ENCODE peak calls at places on chromosomes 7 and 10, in nine cellular contexts. One of them, this sample, is unnamed. For H3K36me3, the result is how much of the 10 kb centered on the place peaks cover.

GRCh38 chr7:35505031-35505430 is 189.9 kb downstream of the HERPUD2 start:
- DNase-seq in tibial nerve: no peak
- DNase-seq in uterus: no peak
- DNase-seq in pancreas: no peak
- DNase-seq in IMR-90: no peak
- DNase-seq in Peyer's patch: no peak
- DNase-seq in HCT116: no peak
- DNase-seq in right lobe of liver: no peak
- DNase-seq in heart right ventricle: no peak
- DNase-seq in this sample: no peak

GRCh38 chr7:111175908-111176307 is 85.0 kb downstream of the LRRN3 start:
- DNase-seq in tibial nerve: no peak
- DNase-seq in uterus: no peak
- DNase-seq in pancreas: no peak
- DNase-seq in IMR-90: no peak
- DNase-seq in Peyer's patch: no peak
- DNase-seq in HCT116: no peak
- DNase-seq in right lobe of liver: no peak
- DNase-seq in heart right ventricle: no peak
- DNase-seq in this sample: no peak

GRCh38 chr10:119132521-119133345 is 28.8 kb downstream of the DENND10 start:
- DNase-seq in tibial nerve: no peak
- DNase-seq in uterus: no peak
- DNase-seq in pancreas: no peak
- DNase-seq in IMR-90: no peak
- DNase-seq in Peyer's patch: no peak
- DNase-seq in HCT116: no peak
- DNase-seq in right lobe of liver: no peak
- DNase-seq in heart right ventricle: no peak
- DNase-seq in this sample: no peak

GRCh38 chr7:81447351-81447952 is 322.4 kb downstream of the HGF start:
- DNase-seq in tibial nerve: peak
- DNase-seq in uterus: no peak
- DNase-seq in pancreas: no peak
- DNase-seq in IMR-90: peak
- DNase-seq in Peyer's patch: no peak
- DNase-seq in HCT116: peak
- DNase-seq in right lobe of liver: no peak
- DNase-seq in heart right ventricle: no peak
- DNase-seq in this sample: peak

GRCh38 chr10:3995302-3996210 is 210.5 kb upstream of the KLF6 start:
- DNase-seq in tibial nerve: no peak
- DNase-seq in uterus: no peak
- DNase-seq in pancreas: no peak
- DNase-seq in IMR-90: peak
- DNase-seq in Peyer's patch: no peak
- DNase-seq in HCT116: no peak
- DNase-seq in right lobe of liver: no peak
- DNase-seq in heart right ventricle: no peak
- DNase-seq in this sample: peak

GRCh38 chr10:110568055-110568735 is 700 bp downstream of the SMC3 start:
- DNase-seq in tibial nerve: peak
- DNase-seq in uterus: no peak
- DNase-seq in pancreas: peak
- DNase-seq in IMR-90: no peak
- DNase-seq in Peyer's patch: peak
- DNase-seq in HCT116: no peak
- DNase-seq in right lobe of liver: no peak
- DNase-seq in heart right ventricle: no peak
- DNase-seq in this sample: peak

GRCh38 chr10:92506336-92506735 is 67.6 kb downstream of the IDE start:
- DNase-seq in tibial nerve: no peak
- DNase-seq in uterus: no peak
- DNase-seq in pancreas: no peak
- DNase-seq in IMR-90: no peak
- DNase-seq in Peyer's patch: no peak
- DNase-seq in HCT116: no peak
- DNase-seq in right lobe of liver: no peak
- DNase-seq in heart right ventricle: no peak
- DNase-seq in this sample: no peak

GRCh38 chr7:97317575-97317974 is 200.1 kb downstream of the SDHAF3 start:
- DNase-seq in tibial nerve: no peak
- DNase-seq in uterus: no peak
- DNase-seq in pancreas: no peak
- DNase-seq in IMR-90: no peak
- DNase-seq in Peyer's patch: no peak
- DNase-seq in HCT116: no peak
- DNase-seq in right lobe of liver: no peak
- DNase-seq in heart right ventricle: no peak
- DNase-seq in this sample: no peak

GRCh38 chr7:128910569-128910945 is at the start of gene KCP:
- DNase-seq in tibial nerve: no peak
- DNase-seq in uterus: no peak
- DNase-seq in pancreas: peak
- DNase-seq in IMR-90: no peak
- DNase-seq in Peyer's patch: peak
- DNase-seq in HCT116: no peak
- DNase-seq in right lobe of liver: peak
- DNase-seq in heart right ventricle: no peak
- DNase-seq in this sample: no peak

GRCh38 chr7:100891555-100891954 is 2.0 kb upstream of the UFSP1 start:
- DNase-seq in tibial nerve: no peak
- DNase-seq in uterus: no peak
- DNase-seq in pancreas: no peak
- DNase-seq in IMR-90: peak
- DNase-seq in Peyer's patch: no peak
- DNase-seq in HCT116: no peak
- DNase-seq in right lobe of liver: no peak
- DNase-seq in heart right ventricle: no peak
- DNase-seq in this sample: no peak

GRCh38 chr10:85946713-85947326 is 419.8 kb downstream of the GRID1 start:
- DNase-seq in tibial nerve: no peak
- DNase-seq in uterus: no peak
- DNase-seq in pancreas: no peak
- DNase-seq in IMR-90: no peak
- DNase-seq in Peyer's patch: no peak
- DNase-seq in HCT116: no peak
- DNase-seq in right lobe of liver: no peak
- DNase-seq in heart right ventricle: no peak
- DNase-seq in this sample: no peak

GRCh38 chr7:82406937-82407336 is 36.6 kb downstream of the CACNA2D1 start:
- DNase-seq in tibial nerve: no peak
- DNase-seq in uterus: no peak
- DNase-seq in pancreas: no peak
- DNase-seq in IMR-90: peak
- DNase-seq in Peyer's patch: no peak
- DNase-seq in HCT116: no peak
- DNase-seq in right lobe of liver: no peak
- DNase-seq in heart right ventricle: no peak
- DNase-seq in this sample: no peak

GRCh38 chr10:124287071-124287685 is 131.5 kb downstream of the OAT start:
- DNase-seq in tibial nerve: no peak
- DNase-seq in uterus: peak
- DNase-seq in pancreas: no peak
- DNase-seq in IMR-90: no peak
- DNase-seq in Peyer's patch: peak
- DNase-seq in HCT116: no peak
- DNase-seq in right lobe of liver: no peak
- DNase-seq in heart right ventricle: no peak
- DNase-seq in this sample: no peak

GRCh38 chr7:17010637-17011300 is 129.0 kb upstream of the AGR3 start:
- DNase-seq in tibial nerve: no peak
- DNase-seq in uterus: no peak
- DNase-seq in pancreas: no peak
- DNase-seq in IMR-90: no peak
- DNase-seq in Peyer's patch: no peak
- DNase-seq in HCT116: no peak
- DNase-seq in right lobe of liver: no peak
- DNase-seq in heart right ventricle: no peak
- DNase-seq in this sample: no peak

GRCh38 chr10:96497391-96497790 is 16.3 kb downstream of the TLL2 start:
- DNase-seq in tibial nerve: no peak
- DNase-seq in uterus: no peak
- DNase-seq in pancreas: no peak
- DNase-seq in IMR-90: no peak
- DNase-seq in Peyer's patch: no peak
- DNase-seq in HCT116: no peak
- DNase-seq in right lobe of liver: no peak
- DNase-seq in heart right ventricle: no peak
- DNase-seq in this sample: no peak

GRCh38 chr10:133060022-133060421 is 27.7 kb upstream of the ADGRA1 start:
- DNase-seq in tibial nerve: no peak
- DNase-seq in uterus: no peak
- DNase-seq in pancreas: peak
- DNase-seq in IMR-90: no peak
- DNase-seq in Peyer's patch: no peak
- DNase-seq in HCT116: no peak
- DNase-seq in right lobe of liver: no peak
- DNase-seq in heart right ventricle: no peak
- DNase-seq in this sample: no peak

GRCh38 chr7:73593207-73594045 is 15.0 kb upstream of the TBL2 start:
- DNase-seq in tibial nerve: no peak
- DNase-seq in uterus: no peak
- DNase-seq in pancreas: no peak
- DNase-seq in IMR-90: no peak
- DNase-seq in Peyer's patch: no peak
- DNase-seq in HCT116: no peak
- DNase-seq in right lobe of liver: no peak
- DNase-seq in heart right ventricle: no peak
- DNase-seq in this sample: no peak
- TF ChIP-seq CTCF in tibial nerve: no peak
- TF ChIP-seq CTCF in uterus: no peak
- TF ChIP-seq CTCF in pancreas: no peak
- TF ChIP-seq CTCF in IMR-90: no peak
- TF ChIP-seq CTCF in Peyer's patch: no peak
- TF ChIP-seq CTCF in HCT116: no peak
- TF ChIP-seq CTCF in right lobe of liver: no peak
- TF ChIP-seq CTCF in heart right ventricle: no peak
- TF ChIP-seq CTCF in this sample: no peak

GRCh38 chr10:6494452-6494839 is 85.6 kb downstream of the PRKCQ start:
- DNase-seq in tibial nerve: no peak
- DNase-seq in uterus: no peak
- DNase-seq in pancreas: no peak
- DNase-seq in IMR-90: no peak
- DNase-seq in Peyer's patch: no peak
- DNase-seq in HCT116: no peak
- DNase-seq in right lobe of liver: no peak
- DNase-seq in heart right ventricle: no peak
- DNase-seq in this sample: no peak

GRCh38 chr10:6491841-6492609 is 88.1 kb downstream of the PRKCQ start:
- DNase-seq in tibial nerve: no peak
- DNase-seq in uterus: no peak
- DNase-seq in pancreas: no peak
- DNase-seq in IMR-90: no peak
- DNase-seq in Peyer's patch: no peak
- DNase-seq in HCT116: no peak
- DNase-seq in right lobe of liver: no peak
- DNase-seq in heart right ventricle: no peak
- DNase-seq in this sample: no peak

GRCh38 chr10:6494934-6495592 is 85.0 kb downstream of the PRKCQ start:
- DNase-seq in tibial nerve: no peak
- DNase-seq in uterus: no peak
- DNase-seq in pancreas: no peak
- DNase-seq in IMR-90: no peak
- DNase-seq in Peyer's patch: peak
- DNase-seq in HCT116: no peak
- DNase-seq in right lobe of liver: no peak
- DNase-seq in heart right ventricle: no peak
- DNase-seq in this sample: no peak

GRCh38 chr10:6492896-6493295 is 87.2 kb downstream of the PRKCQ start:
- DNase-seq in tibial nerve: no peak
- DNase-seq in uterus: no peak
- DNase-seq in pancreas: no peak
- DNase-seq in IMR-90: no peak
- DNase-seq in Peyer's patch: no peak
- DNase-seq in HCT116: no peak
- DNase-seq in right lobe of liver: no peak
- DNase-seq in heart right ventricle: no peak
- DNase-seq in this sample: no peak

GRCh38 chr10:6493521-6494451 is 86.3 kb downstream of the PRKCQ start:
- DNase-seq in tibial nerve: no peak
- DNase-seq in uterus: no peak
- DNase-seq in pancreas: no peak
- DNase-seq in IMR-90: peak
- DNase-seq in Peyer's patch: no peak
- DNase-seq in HCT116: no peak
- DNase-seq in right lobe of liver: no peak
- DNase-seq in heart right ventricle: no peak
- DNase-seq in this sample: no peak
- H3K27ac ChIP-seq in tibial nerve: no peak
- H3K27ac ChIP-seq in uterus: no peak
- H3K27ac ChIP-seq in pancreas: no peak
- H3K27ac ChIP-seq in IMR-90: no peak
- H3K27ac ChIP-seq in Peyer's patch: peak
- H3K27ac ChIP-seq in HCT116: no peak
- H3K27ac ChIP-seq in right lobe of liver: no peak
- H3K27ac ChIP-seq in heart right ventricle: no peak
- H3K27ac ChIP-seq in this sample: no peak

DNA sequence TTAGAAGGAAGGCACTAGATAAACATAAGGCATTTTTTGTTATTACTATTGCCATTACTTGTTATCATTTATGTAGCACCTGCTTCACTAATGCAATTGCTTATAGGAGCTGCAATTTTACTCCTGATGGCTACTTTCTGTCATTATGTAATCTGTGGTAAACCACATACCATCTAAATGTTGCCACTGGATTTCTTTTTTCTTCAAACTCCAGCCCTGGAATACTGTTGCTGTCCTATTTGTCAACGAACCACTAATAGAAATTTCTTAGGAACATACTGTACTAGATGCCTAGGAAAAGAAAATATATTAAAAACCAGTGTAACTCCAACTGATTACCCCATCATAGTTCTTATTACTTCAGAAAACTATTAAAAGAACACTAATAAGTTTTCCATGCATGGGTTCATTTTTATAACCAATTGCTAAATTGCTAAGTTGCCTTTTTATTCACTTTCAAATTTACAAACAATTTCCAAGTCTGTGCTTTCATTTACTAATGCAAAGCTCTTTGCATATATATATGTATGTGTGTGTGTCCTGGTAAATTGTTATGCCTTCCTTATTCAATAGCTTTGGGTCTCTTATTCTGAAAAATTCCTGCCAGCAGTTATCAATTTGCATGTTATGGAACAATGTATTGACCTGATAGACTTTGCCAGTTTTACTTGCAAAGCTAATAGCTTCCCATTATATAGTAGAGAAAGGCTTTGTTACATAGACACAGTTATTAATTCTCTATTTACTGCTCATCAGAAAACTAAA is 287.4 kb downstream of the EXOC4 start:
- DNase-seq in tibial nerve: no peak
- DNase-seq in uterus: no peak
- DNase-seq in pancreas: no peak
- DNase-seq in IMR-90: no peak
- DNase-seq in Peyer's patch: no peak
- DNase-seq in HCT116: no peak
- DNase-seq in right lobe of liver: no peak
- DNase-seq in heart right ventricle: no peak
- DNase-seq in this sample: no peak
- H3K36me3 ChIP-seq in tibial nerve: under half
- H3K36me3 ChIP-seq in uterus: under half
- H3K36me3 ChIP-seq in pancreas: under half
- H3K36me3 ChIP-seq in IMR-90: under half
- H3K36me3 ChIP-seq in Peyer's patch: under half
- H3K36me3 ChIP-seq in HCT116: under half
- H3K36me3 ChIP-seq in right lobe of liver: under half
- H3K36me3 ChIP-seq in heart right ventricle: under half
- H3K36me3 ChIP-seq in this sample: under half

GRCh38 chr7:6556196-6556595 is 4.9 kb upstream of the GRID2IP start:
- DNase-seq in tibial nerve: no peak
- DNase-seq in uterus: no peak
- DNase-seq in pancreas: no peak
- DNase-seq in IMR-90: no peak
- DNase-seq in Peyer's patch: peak
- DNase-seq in HCT116: no peak
- DNase-seq in right lobe of liver: no peak
- DNase-seq in heart right ventricle: no peak
- DNase-seq in this sample: no peak
- TF ChIP-seq CTCF in tibial nerve: no peak
- TF ChIP-seq CTCF in uterus: no peak
- TF ChIP-seq CTCF in pancreas: no peak
- TF ChIP-seq CTCF in IMR-90: no peak
- TF ChIP-seq CTCF in Peyer's patch: peak
- TF ChIP-seq CTCF in HCT116: peak
- TF ChIP-seq CTCF in right lobe of liver: peak
- TF ChIP-seq CTCF in heart right ventricle: no peak
- TF ChIP-seq CTCF in this sample: no peak

This sample was measured in cardiac muscle cell.